ENCODE peak calls at places on chromosomes 4 and X, in seven cellular contexts. I is sigmoid colon, C is AG10803, E is endothelial cell, K is WERI-Rb-1, Y is fibroblast of mammary gland, X is heart left ventricle. T is an unnamed sample.

GRCh38 chr4:47145630-47146029 is 114.3 kb downstream of the GABRB1 start:
- DNase-seq in Y (peak; percentile 35), C (peak; percentile 4), I (no peak), E (no peak), K (no peak), X (no peak), T (no peak)

GRCh38 chrX:66756717-66757116 is 117.8 kb upstream of the EDA2R start:
- DNase-seq in K (no peak), Y (no peak), X (no peak), I (no peak), E (no peak), C (no peak), T (no peak)

GRCh38 chrX:108131471-108131870 is 39.9 kb downstream of the ATG4A start:
- DNase-seq in C (no peak), Y (no peak), X (no peak), K (no peak), I (no peak), E (no peak), T (no peak)

GRCh38 chr4:2285665-2286381 is 23.9 kb upstream of the MXD4 start:
- DNase-seq in Y (no peak), C (no peak), I (peak; percentile 52), E (no peak), K (no peak), X (no peak), T (peak; percentile 58)

GRCh38 chrX:129600981-129601424 is 53.8 kb downstream of the APLN start:
- DNase-seq in K (no peak), I (no peak), C (peak; percentile 22), E (no peak), Y (peak; percentile 31), X (no peak), T (no peak)

GRCh38 chrX:130877892-130878321 is 25.1 kb downstream of the ENOX2 start:
- DNase-seq in Y (peak; percentile 49), K (no peak), E (no peak), X (no peak), C (peak; percentile 29), I (no peak), T (no peak)

GRCh38 chrX:38151426-38151825 is 69.2 kb downstream of the SRPX start:
- DNase-seq in C (peak; percentile 78), I (no peak), K (no peak), Y (no peak), X (no peak), E (no peak), T (no peak)

GRCh38 chr4:101199507-101200285 is 147.6 kb downstream of the PPP3CA start:
- DNase-seq in X (no peak), I (no peak), K (peak; percentile 17), C (peak; percentile 62), Y (peak; percentile 90), E (no peak), T (no peak)

GRCh38 chr4:163380703-163381102 is 37.0 kb downstream of the NPY5R start:
- DNase-seq in Y (no peak), X (no peak), E (no peak), C (no peak), K (no peak), I (no peak), T (no peak)

GRCh38 chr4:84263415-84263814 is 235.7 kb downstream of the NKX6-1 start:
- DNase-seq in X (no peak), C (no peak), I (no peak), E (no peak), K (no peak), Y (no peak), T (no peak)

GRCh38 chr4:112031712-112032328 is 113.4 kb upstream of the FAM241A start:
- DNase-seq in K (peak; percentile 46), E (peak; percentile 38), Y (peak; percentile 68), I (no peak), C (peak; percentile 69), X (no peak), T (no peak)

GRCh38 chrX:53269536-53270107 is 11.8 kb downstream of the IQSEC2 start:
- DNase-seq in X (no peak), C (no peak), I (no peak), E (no peak), K (no peak), Y (no peak), T (no peak)

GRCh38 chr4:183610613-183611012 is 48.4 kb downstream of the RWDD4 start:
- DNase-seq in Y (peak; percentile 67), K (no peak), I (no peak), C (no peak), E (no peak), X (no peak), T (no peak)

GRCh38 chr4:39977489-39978377 is at the start of gene PDS5A:
- DNase-seq in I (peak; percentile 93), Y (peak; percentile 79), K (peak; percentile 93), E (peak; percentile 96), C (peak; percentile 87), X (peak; percentile 93), T (peak; percentile 92)

GRCh38 chr4:137981277-137981676 is 260.9 kb downstream of the SLC7A11 start:
- DNase-seq in C (peak; percentile 35), K (no peak), X (no peak), E (no peak), Y (peak; percentile 68), I (no peak), T (no peak)

GRCh38 chr4:71860643-71861042 is 76.8 kb upstream of the GC start:
- DNase-seq in X (no peak), E (no peak), K (no peak), I (no peak), Y (peak; percentile 25), C (no peak), T (no peak)

GRCh38 chr4:59175588-59175987 is 2024.5 kb upstream of the ADGRL3 start:
- DNase-seq in C (no peak), X (no peak), Y (no peak), E (no peak), I (no peak), K (no peak), T (no peak)

GRCh38 chr4:102137217-102137616 is 208.1 kb downstream of the SLC39A8 start:
- DNase-seq in K (no peak), I (no peak), E (no peak), X (no peak), C (no peak), Y (no peak), T (no peak)

GRCh38 chr4:59818656-59819055 is 1381.5 kb upstream of the ADGRL3 start:
- DNase-seq in K (no peak), X (no peak), C (no peak), I (no peak), E (no peak), Y (no peak), T (no peak)

GRCh38 chr4:54548831-54549460 is 108.8 kb upstream of the KIT start:
- DNase-seq in K (no peak), X (no peak), C (no peak), I (no peak), Y (no peak), E (no peak), T (no peak)
- TF ChIP-seq CTCF in K (no peak), X (no peak), C (no peak), I (no peak), Y (no peak), E (no peak), T (no peak)

GRCh38 chr4:179307297-179308136 is 1865.3 kb upstream of the AGA start:
- DNase-seq in E (peak; percentile 66), C (peak; percentile 3), K (peak; percentile 48), X (no peak), I (no peak), Y (peak; percentile 16), T (peak; percentile 35)
- TF ChIP-seq CTCF in E (peak; percentile 89), C (peak; percentile 57), K (peak; percentile 69), X (no peak), I (no peak), Y (peak; percentile 55), T (peak; percentile 85)

GRCh38 chr4:72987741-72988729 is 81.5 kb downstream of the COX18 start:
- DNase-seq in E (no peak), K (no peak), I (no peak), C (peak; percentile 27), X (no peak), Y (no peak), T (no peak)

GRCh38 chr4:72984351-72984750 is 85.2 kb downstream of the COX18 start:
- DNase-seq in I (no peak), K (no peak), C (no peak), X (no peak), Y (no peak), E (no peak), T (no peak)

GRCh38 chr4:72977936-72978485 is 91.5 kb downstream of the COX18 start:
- DNase-seq in Y (no peak), I (no peak), E (no peak), K (no peak), X (no peak), C (no peak), T (no peak)

GRCh38 chr4:72983706-72984105 is 85.8 kb downstream of the COX18 start:
- DNase-seq in K (no peak), C (no peak), E (no peak), X (no peak), Y (no peak), I (no peak), T (no peak)
- TF ChIP-seq CTCF in K (no peak), C (no peak), E (no peak), X (no peak), Y (no peak), I (no peak), T (no peak)

GRCh38 chr4:340011-340410 is 2.4 kb downstream of the ZNF141 start:
- DNase-seq in C (no peak), K (no peak), I (no peak), Y (no peak), X (no peak), E (no peak), T (no peak)
- TF ChIP-seq CTCF in C (peak; percentile 12), K (peak; percentile 6), I (peak; percentile 22), Y (peak; percentile 23), X (no peak), E (peak; percentile 73), T (peak; percentile 74)

GRCh38 chr4:153345011-153345981 is 808 bp downstream of the MND1 start:
- DNase-seq in C (peak; percentile 67), Y (peak; percentile 69), I (peak; percentile 66), K (peak; percentile 54), X (no peak), E (peak; percentile 43), T (peak; percentile 25)
- TF ChIP-seq CTCF in C (peak; percentile 26), Y (peak; percentile 5), I (no peak), K (no peak), X (no peak), E (no peak), T (no peak)